ENCODE peak calls at places on chromosomes 2 and 18, in seven cellular contexts. K is mammary epithelial cell, B is cardiac muscle cell, Y is brain microvascular endothelial cell, S is A673, Z is Panc1, Q is WERI-Rb-1. M is an unnamed sample.

GRCh38 chr2:203579131-203579643 is 44.1 kb upstream of the RAPH1 start:
- DNase-seq in K (peak; percentile 99), B (peak; percentile 54), Y (peak; percentile 71), S (no peak), Z (no peak), Q (no peak), M (no peak)

GRCh38 chr2:201779996-201780673 is 598 bp downstream of the ALS2 start:
- DNase-seq in K (no peak), B (peak; percentile 27), Y (peak; percentile 15), S (peak; percentile 45), Z (peak; percentile 20), Q (peak; percentile 41), M (no peak)

GRCh38 chr2:158586491-158586890 is 129.7 kb downstream of the PKP4 start:
- DNase-seq in K (peak; percentile 59), B (peak; percentile 74), Y (peak; percentile 64), S (no peak), Z (no peak), Q (no peak), M (peak; percentile 44)

GRCh38 chr2:45236268-45236667 is 227.0 kb upstream of the SIX2 start:
- DNase-seq in K (no peak), B (no peak), Y (no peak), S (no peak), Z (no peak), Q (no peak), M (no peak)

GRCh38 chr2:19235308-19235707 is 123.1 kb downstream of the OSR1 start:
- DNase-seq in K (peak; percentile 90), B (peak; percentile 90), Y (no peak), S (no peak), Z (no peak), Q (no peak), M (peak; percentile 47)

GRCh38 chr2:235660484-235661081 is 166.7 kb downstream of the AGAP1 start:
- DNase-seq in K (no peak), B (no peak), Y (no peak), S (no peak), Z (no peak), Q (no peak), M (no peak)

GRCh38 chr2:55482186-55482945 is 37.2 kb upstream of the CFAP36 start:
- DNase-seq in K (no peak), B (peak; percentile 84), Y (peak; percentile 58), S (peak; percentile 78), Z (peak; percentile 5), Q (peak; percentile 27), M (no peak)

GRCh38 chr2:172094319-172095145 is 8.2 kb downstream of the DLX2 start:
- DNase-seq in K (no peak), B (no peak), Y (no peak), S (peak; percentile 82), Z (no peak), Q (no peak), M (no peak)

GRCh38 chr2:6538607-6539006 is 327.1 kb downstream of the CMPK2 start:
- DNase-seq in K (no peak), B (no peak), Y (no peak), S (no peak), Z (no peak), Q (no peak), M (no peak)

GRCh38 chr18:45793295-45793965 is 32.0 kb upstream of the SIGLEC15 start:
- DNase-seq in K (peak; percentile 99), B (peak; percentile 78), Y (peak; percentile 68), S (no peak), Z (peak; percentile 71), Q (no peak), M (peak; percentile 87)

GRCh38 chr2:189576361-189576760 is 4.2 kb downstream of the SLC40A1 start:
- DNase-seq in K (no peak), B (no peak), Y (no peak), S (no peak), Z (no peak), Q (no peak), M (no peak)

GRCh38 chr2:169185711-169186110 is 116.3 kb downstream of the DHRS9 start:
- DNase-seq in K (no peak), B (no peak), Y (no peak), S (no peak), Z (no peak), Q (no peak), M (no peak)

GRCh38 chr18:36114251-36114650 is 14.9 kb downstream of the SLC39A6 start:
- DNase-seq in K (no peak), B (no peak), Y (no peak), S (no peak), Z (no peak), Q (no peak), M (no peak)

GRCh38 chr18:76380791-76381405 is 114.1 kb downstream of the ZNF516 start:
- DNase-seq in K (no peak), B (no peak), Y (no peak), S (peak; percentile 42), Z (no peak), Q (no peak), M (no peak)

GRCh38 chr2:27798948-27799645 is 27.6 kb downstream of the MRPL33 start:
- DNase-seq in K (peak; percentile 100), B (peak; percentile 100), Y (peak; percentile 100), S (peak; percentile 92), Z (peak; percentile 99), Q (no peak), M (peak; percentile 100)

GRCh38 chr2:191910518-191910917 is 63.6 kb upstream of the CAVIN2 start:
- DNase-seq in K (peak; percentile 65), B (peak; percentile 37), Y (peak; percentile 83), S (peak; percentile 70), Z (no peak), Q (no peak), M (no peak)

GRCh38 chr18:48539406-48540328 is 836 bp downstream of the CTIF start:
- DNase-seq in K (peak; percentile 58), B (peak; percentile 63), Y (peak; percentile 44), S (peak; percentile 73), Z (no peak), Q (peak; percentile 63), M (no peak)

GRCh38 chr2:195531754-195532153 is 125.3 kb upstream of the SLC39A10 start:
- DNase-seq in K (no peak), B (peak; percentile 70), Y (no peak), S (peak; percentile 70), Z (no peak), Q (no peak), M (no peak)

GRCh38 chr2:237878321-237879057 is 19.1 kb downstream of the RAMP1 start:
- DNase-seq in K (no peak), B (no peak), Y (no peak), S (no peak), Z (no peak), Q (no peak), M (no peak)

GRCh38 chr2:217079165-217079564 is 219.3 kb upstream of the TNP1 start:
- DNase-seq in K (no peak), B (no peak), Y (no peak), S (no peak), Z (no peak), Q (no peak), M (no peak)

GRCh38 chr2:32918774-32919173 is 28.0 kb upstream of the LTBP1 start:
- DNase-seq in K (no peak), B (no peak), Y (no peak), S (no peak), Z (no peak), Q (no peak), M (no peak)

GRCh38 chr18:68797901-68798300 is at the start of gene CCDC102B:
- DNase-seq in K (no peak), B (peak; percentile 66), Y (peak; percentile 77), S (peak; percentile 70), Z (no peak), Q (no peak), M (peak; percentile 94)

GRCh38 chr2:10963155-10963554 is 51.4 kb downstream of the KCNF1 start:
- DNase-seq in K (peak; percentile 41), B (peak; percentile 23), Y (no peak), S (no peak), Z (no peak), Q (no peak), M (no peak)

GRCh38 chr2:54834721-54835120 is 111.3 kb downstream of the EML6 start:
- DNase-seq in K (no peak), B (no peak), Y (no peak), S (no peak), Z (no peak), Q (no peak), M (no peak)

GRCh38 chr2:85707304-85707703 is 13.1 kb downstream of the GNLY start:
- DNase-seq in K (peak; percentile 85), B (peak; percentile 94), Y (peak; percentile 94), S (peak; percentile 89), Z (peak; percentile 90), Q (peak; percentile 62), M (peak; percentile 58)

GRCh38 chr2:108219688-108220087 is 20.1 kb upstream of the SULT1C3 start:
- DNase-seq in K (no peak), B (no peak), Y (no peak), S (no peak), Z (no peak), Q (no peak), M (no peak)

GRCh38 chr2:108217211-108217610 is 22.6 kb upstream of the SULT1C3 start:
- DNase-seq in K (no peak), B (peak; percentile 4), Y (peak; percentile 40), S (no peak), Z (no peak), Q (no peak), M (no peak)

GRCh38 chr2:108212671-108213070 is 27.1 kb upstream of the SULT1C3 start:
- DNase-seq in K (peak; percentile 75), B (no peak), Y (no peak), S (no peak), Z (no peak), Q (no peak), M (no peak)

GRCh38 chr2:108220191-108220590 is 19.6 kb upstream of the SULT1C3 start:
- DNase-seq in K (no peak), B (no peak), Y (no peak), S (no peak), Z (no peak), Q (no peak), M (no peak)

GRCh38 chr2:108215794-108216211 is 24.0 kb upstream of the SULT1C3 start:
- DNase-seq in K (peak; percentile 64), B (peak; percentile 57), Y (peak; percentile 49), S (peak; percentile 18), Z (no peak), Q (no peak), M (no peak)
- TF ChIP-seq CTCF in K (peak; percentile 59), B (peak; percentile 46), Y (peak; percentile 71), S (peak; percentile 34), Z (peak; percentile 63), Q (no peak), M (peak; percentile 55)

GRCh38 chr2:239826786-239827510 is 198.2 kb downstream of the NDUFA10 start:
- DNase-seq in K (no peak), B (no peak), Y (no peak), S (no peak), Z (no peak), Q (no peak), M (no peak)
- H3K27me3 ChIP-seq in K (no peaks in the 10 kb centered on the region), B (no peaks in the 10 kb centered on the region), Y (no peaks in the 10 kb centered on the region), S (no peaks in the 10 kb centered on the region), Z (no peaks in the 10 kb centered on the region), Q (no peaks in the 10 kb centered on the region), M (no peaks in the 10 kb centered on the region)

GRCh38 chr18:50857694-50858093 is 21.2 kb upstream of the ME2 start:
- DNase-seq in K (no peak), B (no peak), Y (no peak), S (no peak), Z (no peak), Q (no peak), M (no peak)
- TF ChIP-seq CTCF in K (peak; percentile 36), B (no peak), Y (peak; percentile 11), S (no peak), Z (no peak), Q (peak; percentile 28), M (no peak)

DNA sequence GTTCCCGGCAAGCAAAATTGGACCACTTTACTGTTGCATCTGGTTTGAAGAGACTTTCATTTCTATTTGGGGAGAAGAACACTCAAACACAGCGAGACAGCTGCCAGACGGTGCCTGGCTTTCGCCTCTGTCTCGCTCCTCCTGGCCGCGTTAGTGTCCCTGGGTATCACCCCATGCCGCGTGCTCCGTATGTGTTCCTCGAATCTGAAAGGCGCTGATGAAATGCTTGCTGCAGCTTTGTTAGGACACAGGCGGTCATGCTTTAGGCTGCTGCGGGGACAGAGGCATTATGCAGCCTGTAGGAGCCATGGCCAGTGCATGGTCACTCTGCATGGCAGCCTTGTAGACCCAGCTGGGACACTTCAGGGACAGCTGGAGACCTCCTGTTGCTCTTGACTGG is 53.9 kb downstream of the LDLRAD4 start:
- DNase-seq in K (no peak), B (no peak), Y (no peak), S (no peak), Z (no peak), Q (no peak), M (no peak)
- H3K27me3 ChIP-seq in K (no peaks in the 10 kb centered on the region), B (no peaks in the 10 kb centered on the region), Y (no peaks in the 10 kb centered on the region), S (peaks cover 14% of the 10 kb centered on the region), Z (no peaks in the 10 kb centered on the region), Q (no peaks in the 10 kb centered on the region), M (no peaks in the 10 kb centered on the region)